ENCODE peak calls at places on chromosomes 3 and 15, in five cellular contexts. O, I, G, J and Z are unnamed samples. For H3K4me1, the result is how much of the 10 kb centered on the place peaks cover.

GRCh38 chr3:158791259-158791920 is 10.5 kb upstream of the MFSD1 start:
- DNase-seq in I (no peak), O (peak), J (no peak), G (no peak), Z (no peak)

GRCh38 chr15:81940467-81941451 is 105.1 kb downstream of the MEX3B start:
- DNase-seq in G (no peak), O (peak), J (no peak), I (no peak), Z (no peak)

GRCh38 chr3:16309558-16309957 is 44.5 kb downstream of the OXNAD1 start:
- DNase-seq in J (no peak), O (peak), G (no peak), I (no peak), Z (no peak)

GRCh38 chr3:24586920-24587319 is 92.3 kb upstream of the THRB start:
- DNase-seq in I (no peak), G (no peak), J (no peak), O (no peak), Z (no peak)

GRCh38 chr3:136919799-136920580 is 37.8 kb upstream of the IL20RB start:
- DNase-seq in J (no peak), G (no peak), O (peak), I (no peak), Z (no peak)

GRCh38 chr3:45143673-45144670 is 2.2 kb downstream of the CDCP1 start:
- DNase-seq in J (no peak), G (no peak), O (peak), I (no peak), Z (no peak)

GRCh38 chr3:187909871-187910270 is 164.6 kb upstream of the BCL6 start:
- DNase-seq in J (no peak), I (no peak), O (no peak), G (no peak), Z (no peak)

GRCh38 chr15:68652141-68652540 is 73.3 kb downstream of the CORO2B start:
- DNase-seq in J (peak), O (no peak), I (no peak), G (peak), Z (no peak)

GRCh38 chr3:194344012-194344411 is 7.1 kb downstream of the CPN2 start:
- DNase-seq in I (no peak), O (peak), G (peak), J (peak), Z (peak)

GRCh38 chr3:55446860-55447259 is 40.2 kb downstream of the WNT5A start:
- DNase-seq in J (no peak), G (no peak), I (no peak), O (no peak), Z (no peak)

GRCh38 chr15:44697014-44697413 is 14.1 kb downstream of the PATL2 start:
- DNase-seq in O (no peak), I (no peak), J (no peak), G (no peak), Z (no peak)

GRCh38 chr3:47715928-47716327 is 65.8 kb downstream of the SMARCC1 start:
- DNase-seq in G (no peak), O (peak), I (no peak), J (no peak), Z (no peak)

GRCh38 chr3:79211588-79212359 is 556.0 kb downstream of the ROBO1 start:
- DNase-seq in O (no peak), J (no peak), I (no peak), G (no peak), Z (peak)

GRCh38 chr3:120569224-120569915 is 26.8 kb upstream of the NDUFB4 start:
- DNase-seq in G (no peak), I (no peak), J (no peak), O (no peak), Z (no peak)

GRCh38 chr15:26098801-26099200 is 235.7 kb upstream of the ATP10A start:
- DNase-seq in J (no peak), I (no peak), G (no peak), O (no peak), Z (no peak)

GRCh38 chr15:31365032-31365654 is 38.5 kb downstream of the KLF13 start:
- DNase-seq in I (no peak), G (no peak), O (no peak), J (peak), Z (no peak)

GRCh38 chr3:186386883-186387560 is 25.0 kb upstream of the DGKG start:
- DNase-seq in J (no peak), I (no peak), G (no peak), O (no peak), Z (no peak)

GRCh38 chr3:88984266-88984665 is 123.2 kb upstream of the EPHA3 start:
- DNase-seq in I (no peak), G (no peak), O (peak), J (no peak), Z (no peak)

GRCh38 chr15:101712078-101712477 is 12.2 kb downstream of the TARS3 start:
- DNase-seq in O (no peak), J (no peak), G (no peak), I (no peak), Z (no peak)

GRCh38 chr3:136949708-136950107 is 8.1 kb upstream of the IL20RB start:
- DNase-seq in G (no peak), J (no peak), O (peak), I (no peak), Z (no peak)

GRCh38 chr3:17302774-17303173 is 418.0 kb downstream of the PLCL2 start:
- DNase-seq in J (peak), O (peak), I (no peak), G (no peak), Z (no peak)

GRCh38 chr3:73401058-73401457 is 223.7 kb downstream of the PDZRN3 start:
- DNase-seq in G (no peak), I (no peak), O (peak), J (no peak), Z (no peak)

GRCh38 chr3:43768594-43768993 is 77.9 kb downstream of the ABHD5 start:
- DNase-seq in G (no peak), O (peak), I (no peak), J (peak), Z (peak)

GRCh38 chr3:47542614-47543173 is 29.2 kb upstream of the ELP6 start:
- DNase-seq in I (no peak), G (no peak), J (no peak), O (peak), Z (no peak)

GRCh38 chr3:82376883-82377282 is 615.4 kb upstream of the GBE1 start:
- DNase-seq in I (no peak), O (no peak), J (no peak), G (no peak), Z (no peak)

GRCh38 chr15:79170256-79170664 is 79.7 kb upstream of the RASGRF1 start:
- DNase-seq in O (peak), J (peak), G (no peak), I (no peak), Z (no peak)

GRCh38 chr3:100159564-100160153 is 45.4 kb upstream of the FILIP1L start:
- DNase-seq in G (no peak), I (no peak), O (peak), J (no peak), Z (no peak)

GRCh38 chr15:41862515-41863116 is 24.0 kb downstream of the PLA2G4B start:
- DNase-seq in J (no peak), I (no peak), G (peak), O (no peak), Z (peak)

GRCh38 chr3:170622369-170623159 is 36.7 kb upstream of the SLC7A14 start:
- DNase-seq in I (no peak), J (peak), G (no peak), O (peak), Z (no peak)

GRCh38 chr15:66229790-66230460 is 23.6 kb downstream of the MEGF11 start:
- DNase-seq in G (no peak), J (no peak), I (no peak), O (no peak), Z (no peak)

GRCh38 chr3:52299815-52300611 is 12.4 kb downstream of the GLYCTK start:
- DNase-seq in G (peak), I (no peak), J (peak), O (peak), Z (peak)

GRCh38 chr15:70726753-70727152 is 36.6 kb downstream of the UACA start:
- DNase-seq in I (no peak), O (peak), G (no peak), J (no peak), Z (no peak)

GRCh38 chr3:123371859-123372767 is 76.8 kb downstream of the ADCY5 start:
- DNase-seq in G (peak), J (no peak), O (no peak), I (no peak), Z (no peak)

GRCh38 chr3:123372789-123373534 is 75.9 kb downstream of the ADCY5 start:
- DNase-seq in O (no peak), J (no peak), I (no peak), G (peak), Z (no peak)

GRCh38 chr3:123375014-123375940 is 73.6 kb downstream of the ADCY5 start:
- DNase-seq in J (no peak), G (peak), I (no peak), O (no peak), Z (no peak)

GRCh38 chr3:123373535-123373987 is 75.3 kb downstream of the ADCY5 start:
- DNase-seq in G (peak), I (no peak), J (peak), O (no peak), Z (no peak)

DNA sequence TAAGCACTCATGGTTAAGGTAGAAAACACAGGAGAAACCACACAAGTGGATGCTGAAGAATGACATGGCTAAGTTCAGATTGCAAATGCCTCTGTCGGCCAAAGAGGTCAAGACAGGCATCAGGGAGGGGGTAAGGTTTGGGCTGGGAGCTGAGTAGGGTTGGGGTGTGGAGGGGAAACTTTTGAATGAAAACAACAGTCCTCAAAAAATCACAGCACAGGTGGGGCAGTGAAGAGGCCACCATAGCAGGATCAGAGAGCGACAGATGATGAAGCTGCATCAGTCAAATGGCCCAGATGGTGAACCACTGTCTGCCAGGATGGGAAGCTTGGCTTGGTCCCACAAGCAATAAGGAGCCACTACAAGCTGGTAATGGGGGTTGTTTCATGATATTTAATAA is 74.9 kb downstream of the ADCY5 start:
- DNase-seq in G (peak), J (no peak), O (no peak), I (no peak), Z (no peak)
- H3K27ac ChIP-seq in G (no peak), J (peak), O (peak), I (peak), Z (no peak)

GRCh38 chr3:172104471-172105072 is 65.2 kb downstream of the FNDC3B start:
- DNase-seq in O (peak), J (no peak), I (no peak), G (peak), Z (no peak)

GRCh38 chr3:172102883-172103310 is 63.5 kb downstream of the FNDC3B start:
- DNase-seq in O (no peak), J (no peak), G (no peak), I (no peak), Z (no peak)

GRCh38 chr3:172102123-172102882 is 62.9 kb downstream of the FNDC3B start:
- DNase-seq in J (no peak), G (no peak), O (no peak), I (no peak), Z (no peak)

GRCh38 chr3:172106037-172106559 is 66.7 kb downstream of the FNDC3B start:
- DNase-seq in O (no peak), G (no peak), J (no peak), I (no peak), Z (no peak)

GRCh38 chr3:172103724-172104123 is 64.3 kb downstream of the FNDC3B start:
- DNase-seq in J (no peak), I (no peak), O (peak), G (no peak), Z (no peak)
- H3K4me1 ChIP-seq in J (half or more), I (half or more), O (half or more), G (under half), Z (half or more)

DNA sequence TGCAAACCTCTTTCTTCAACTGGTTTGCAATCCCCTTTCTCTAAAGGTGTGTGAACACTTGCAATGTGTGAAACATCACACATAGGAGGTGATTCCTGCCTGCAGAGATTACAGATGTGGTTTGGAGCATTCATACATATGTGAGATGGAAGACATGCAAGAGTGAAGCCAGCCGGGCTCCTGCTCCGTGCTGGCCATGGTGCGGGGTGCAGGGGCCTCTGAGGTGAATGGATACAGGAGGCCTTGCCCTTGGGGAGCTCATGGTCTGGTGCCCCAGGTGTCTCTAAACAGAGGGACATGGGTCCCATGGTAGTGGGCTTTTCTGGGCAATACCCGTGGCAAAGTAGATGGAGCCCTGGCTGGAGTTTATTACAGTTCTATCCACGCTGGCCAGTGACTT is 6.0 kb downstream of the SLC6A11 start:
- DNase-seq in J (no peak), I (no peak), O (no peak), G (no peak), Z (no peak)
- TF ChIP-seq CTCF in J (no peak), I (no peak), O (no peak), G (no peak), Z (no peak)

DNA sequence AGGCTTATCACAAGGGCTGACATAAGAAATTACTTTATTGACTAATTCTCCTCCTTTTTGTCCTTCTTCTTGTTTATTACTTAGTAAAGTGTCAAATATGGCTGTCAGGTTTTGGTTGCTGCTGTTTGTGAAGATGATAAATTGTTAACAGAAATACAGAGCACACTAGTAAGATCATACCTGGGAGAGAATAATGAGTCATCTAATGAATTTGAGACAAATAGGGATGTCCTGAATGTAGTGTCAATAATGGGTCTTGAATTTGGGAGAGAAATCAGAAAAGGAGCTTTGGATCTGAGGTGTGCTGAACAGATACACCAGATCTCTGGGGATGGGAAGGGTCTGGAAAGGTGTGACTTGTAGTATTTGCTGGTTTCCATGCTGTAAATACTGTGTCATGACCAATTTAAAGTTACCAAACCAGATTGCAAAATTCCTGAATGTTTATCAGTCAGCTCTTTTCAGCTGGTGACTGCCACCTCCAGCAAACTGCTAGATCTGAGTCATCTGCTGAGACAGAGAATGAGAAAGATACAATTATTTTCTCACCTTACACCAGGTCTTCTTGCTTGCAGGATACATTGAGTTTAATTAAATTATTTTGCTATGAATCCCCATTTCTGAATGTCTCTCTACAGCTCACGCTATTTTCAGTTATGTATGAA is 76.7 kb upstream of the SATB1 start:
- DNase-seq in O (no peak), G (peak), J (no peak), I (no peak), Z (no peak)
- H3K27ac ChIP-seq in O (no peak), G (no peak), J (no peak), I (no peak), Z (no peak)

GRCh38 chr3:134608957-134609525 is 41.8 kb downstream of the KY start:
- DNase-seq in J (no peak), O (no peak), I (no peak), G (no peak), Z (no peak)
- H3K4me1 ChIP-seq in J (under half), O (under half), I (under half), G (under half), Z (under half)

DNA sequence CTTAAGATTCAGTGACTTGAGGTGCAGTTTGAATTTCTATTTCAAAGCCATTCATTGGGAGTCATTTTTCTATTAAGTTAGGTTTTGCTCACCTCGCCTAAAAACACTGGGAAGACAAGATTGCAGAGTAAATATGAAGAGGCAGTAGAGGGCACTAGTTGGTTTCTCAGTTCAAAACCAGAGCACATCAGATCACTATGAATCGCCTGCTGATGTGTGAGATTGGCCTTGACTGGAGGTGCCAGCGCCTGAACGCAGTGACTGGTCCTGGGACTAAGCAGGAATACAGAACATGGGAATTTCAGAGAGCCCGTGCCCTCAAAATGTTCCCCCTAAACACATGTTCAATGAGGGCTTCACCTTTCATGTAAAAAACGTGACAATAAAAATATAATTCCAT is 229.0 kb downstream of the ITPR1 start:
- DNase-seq in O (peak), I (no peak), G (no peak), J (no peak), Z (no peak)
- TF ChIP-seq CTCF in O (peak), I (peak), G (peak), J (peak), Z (peak)

DNA sequence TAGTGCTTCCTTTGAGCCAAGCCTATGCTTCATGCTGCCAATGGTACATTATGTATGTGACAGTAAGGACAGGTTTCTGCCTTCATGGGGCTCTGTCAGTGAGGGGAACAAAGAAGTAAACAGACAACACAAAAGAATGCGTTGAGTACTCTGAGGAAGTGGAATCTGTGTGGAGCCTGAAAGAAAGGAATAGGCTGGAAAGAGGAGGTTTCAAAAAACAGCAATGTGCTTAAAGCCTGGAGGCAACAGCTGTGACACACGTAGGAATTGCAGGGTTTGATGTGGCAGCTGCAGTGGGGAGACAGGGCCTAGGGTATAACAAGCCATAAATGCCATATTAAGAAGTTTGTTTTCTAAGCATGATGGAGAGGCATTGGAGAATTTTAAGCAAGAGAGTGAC is 316.7 kb downstream of the CLSTN2 start:
- DNase-seq in J (no peak), O (no peak), G (no peak), I (no peak), Z (no peak)
- H3K27ac ChIP-seq in J (peak), O (no peak), G (peak), I (no peak), Z (no peak)

DNA sequence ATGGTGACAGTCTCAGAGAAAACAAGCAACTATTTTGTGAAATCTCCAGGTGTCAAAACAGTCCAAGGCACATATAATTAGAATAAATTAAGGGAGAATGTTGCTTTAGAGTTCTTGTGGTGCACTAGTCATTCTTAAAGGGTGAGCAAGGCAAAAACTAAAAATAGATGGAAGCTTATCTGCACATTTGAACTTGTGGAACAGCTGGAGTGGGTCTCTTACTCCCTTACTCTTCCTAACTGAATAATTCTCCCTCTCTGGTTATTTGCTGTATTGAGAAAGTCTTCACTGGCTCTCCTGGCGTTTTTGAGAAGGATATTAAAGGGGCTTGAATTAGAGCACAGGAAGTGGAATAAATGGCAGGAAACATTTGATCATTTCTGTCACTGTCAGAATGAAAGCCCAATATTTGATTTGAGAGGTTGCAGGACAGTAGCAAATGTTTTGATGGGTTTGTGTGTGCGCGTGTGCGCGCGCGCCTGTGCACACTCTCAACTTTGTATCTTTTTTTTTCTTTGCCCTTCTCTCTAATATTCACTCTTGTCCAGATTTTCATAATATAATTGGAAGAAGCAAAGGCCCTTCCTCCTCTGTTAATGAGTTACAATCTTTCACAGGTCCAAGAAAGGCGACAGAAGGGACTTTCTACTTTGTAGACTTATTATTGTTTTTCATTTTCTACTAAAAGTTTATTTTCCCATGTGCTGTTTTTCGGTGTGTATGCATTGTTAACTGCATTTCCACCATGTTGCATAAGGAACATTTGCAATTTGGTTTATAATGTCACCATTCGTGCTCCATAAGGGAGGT is 40.9 kb downstream of the AKAP13 start:
- DNase-seq in I (no peak), O (peak), J (no peak), G (no peak), Z (no peak)
- H3K4me1 ChIP-seq in I (under half), O (under half), J (half or more), G (under half), Z (under half)